ENCODE peak calls at places on chromosome 2, in six cellular contexts. One of them, this sample, is unnamed.

GRCh38 chr2:120894936-120895335 is 159.3 kb downstream of the GLI2 start:
- DNase-seq in adrenal gland: no peak
- DNase-seq in BJ: no peak
- DNase-seq in fibroblast of mammary gland: no peak
- DNase-seq in MM.1S: no peak
- DNase-seq in cardiac fibroblast: no peak
- DNase-seq in this sample: peak; percentile 34

GRCh38 chr2:86704482-86704971 is 15.6 kb upstream of the RMND5A start:
- DNase-seq in adrenal gland: peak; percentile 16
- DNase-seq in BJ: peak; percentile 39
- DNase-seq in fibroblast of mammary gland: peak; percentile 67
- DNase-seq in MM.1S: no peak
- DNase-seq in cardiac fibroblast: peak; percentile 81
- DNase-seq in this sample: no peak

GRCh38 chr2:40219141-40219540 is 232.7 kb downstream of the SLC8A1 start:
- DNase-seq in adrenal gland: no peak
- DNase-seq in BJ: no peak
- DNase-seq in fibroblast of mammary gland: peak; percentile 30
- DNase-seq in MM.1S: no peak
- DNase-seq in cardiac fibroblast: peak; percentile 33
- DNase-seq in this sample: no peak

GRCh38 chr2:132496566-132496965 is 80.0 kb downstream of the GPR39 start:
- DNase-seq in adrenal gland: no peak
- DNase-seq in BJ: no peak
- DNase-seq in fibroblast of mammary gland: no peak
- DNase-seq in MM.1S: no peak
- DNase-seq in cardiac fibroblast: no peak
- DNase-seq in this sample: no peak

GRCh38 chr2:190490502-190490901 is 44.0 kb downstream of the NEMP2 start:
- DNase-seq in adrenal gland: no peak
- DNase-seq in BJ: no peak
- DNase-seq in fibroblast of mammary gland: no peak
- DNase-seq in MM.1S: no peak
- DNase-seq in cardiac fibroblast: no peak
- DNase-seq in this sample: no peak

GRCh38 chr2:26561918-26562810 is 79.0 kb downstream of the CIB4 start:
- DNase-seq in adrenal gland: peak; percentile 46
- DNase-seq in BJ: no peak
- DNase-seq in fibroblast of mammary gland: peak; percentile 5
- DNase-seq in MM.1S: no peak
- DNase-seq in cardiac fibroblast: peak; percentile 52
- DNase-seq in this sample: no peak

GRCh38 chr2:75709297-75709696 is 1.4 kb downstream of the GCFC2 start:
- DNase-seq in adrenal gland: no peak
- DNase-seq in BJ: no peak
- DNase-seq in fibroblast of mammary gland: peak; percentile 18
- DNase-seq in MM.1S: peak; percentile 6
- DNase-seq in cardiac fibroblast: no peak
- DNase-seq in this sample: no peak

GRCh38 chr2:203225423-203226039 is 13.3 kb upstream of the CYP20A1 start:
- DNase-seq in adrenal gland: no peak
- DNase-seq in BJ: no peak
- DNase-seq in fibroblast of mammary gland: peak; percentile 21
- DNase-seq in MM.1S: peak; percentile 29
- DNase-seq in cardiac fibroblast: peak; percentile 34
- DNase-seq in this sample: no peak

GRCh38 chr2:223735035-223735640 is 102.2 kb downstream of the AP1S3 start:
- DNase-seq in adrenal gland: no peak
- DNase-seq in BJ: no peak
- DNase-seq in fibroblast of mammary gland: peak; percentile 23
- DNase-seq in MM.1S: no peak
- DNase-seq in cardiac fibroblast: peak; percentile 82
- DNase-seq in this sample: no peak

GRCh38 chr2:216029416-216030129 is 16.2 kb upstream of the MREG start:
- DNase-seq in adrenal gland: no peak
- DNase-seq in BJ: no peak
- DNase-seq in fibroblast of mammary gland: peak; percentile 55
- DNase-seq in MM.1S: no peak
- DNase-seq in cardiac fibroblast: no peak
- DNase-seq in this sample: no peak

GRCh38 chr2:12661472-12661871 is 55.3 kb upstream of the TRIB2 start:
- DNase-seq in adrenal gland: no peak
- DNase-seq in BJ: no peak
- DNase-seq in fibroblast of mammary gland: no peak
- DNase-seq in MM.1S: no peak
- DNase-seq in cardiac fibroblast: no peak
- DNase-seq in this sample: no peak

GRCh38 chr2:38268001-38268400 is 109.1 kb downstream of the ATL2 start:
- DNase-seq in adrenal gland: no peak
- DNase-seq in BJ: no peak
- DNase-seq in fibroblast of mammary gland: no peak
- DNase-seq in MM.1S: no peak
- DNase-seq in cardiac fibroblast: no peak
- DNase-seq in this sample: no peak

GRCh38 chr2:203586696-203587095 is 51.6 kb upstream of the RAPH1 start:
- DNase-seq in adrenal gland: no peak
- DNase-seq in BJ: no peak
- DNase-seq in fibroblast of mammary gland: no peak
- DNase-seq in MM.1S: no peak
- DNase-seq in cardiac fibroblast: no peak
- DNase-seq in this sample: no peak

GRCh38 chr2:154195644-154196221 is 324.0 kb downstream of the GALNT13 start:
- DNase-seq in adrenal gland: no peak
- DNase-seq in BJ: no peak
- DNase-seq in fibroblast of mammary gland: peak; percentile 52
- DNase-seq in MM.1S: no peak
- DNase-seq in cardiac fibroblast: no peak
- DNase-seq in this sample: no peak

GRCh38 chr2:202108345-202108744 is 35.3 kb downstream of the KIAA2012 start:
- DNase-seq in adrenal gland: no peak
- DNase-seq in BJ: no peak
- DNase-seq in fibroblast of mammary gland: no peak
- DNase-seq in MM.1S: no peak
- DNase-seq in cardiac fibroblast: no peak
- DNase-seq in this sample: no peak

GRCh38 chr2:193088026-193088425 is 893.3 kb upstream of the TMEFF2 start:
- DNase-seq in adrenal gland: no peak
- DNase-seq in BJ: no peak
- DNase-seq in fibroblast of mammary gland: no peak
- DNase-seq in MM.1S: peak; percentile 18
- DNase-seq in cardiac fibroblast: no peak
- DNase-seq in this sample: no peak

GRCh38 chr2:60297296-60298010 is 256.0 kb downstream of the BCL11A start:
- DNase-seq in adrenal gland: no peak
- DNase-seq in BJ: no peak
- DNase-seq in fibroblast of mammary gland: no peak
- DNase-seq in MM.1S: no peak
- DNase-seq in cardiac fibroblast: no peak
- DNase-seq in this sample: no peak

GRCh38 chr2:70552501-70553333 is 909 bp downstream of the TGFA start:
- DNase-seq in adrenal gland: no peak
- DNase-seq in BJ: no peak
- DNase-seq in fibroblast of mammary gland: no peak
- DNase-seq in MM.1S: peak; percentile 24
- DNase-seq in cardiac fibroblast: no peak
- DNase-seq in this sample: no peak

GRCh38 chr2:61353909-61354308 is 117.0 kb downstream of the USP34 start:
- DNase-seq in adrenal gland: no peak
- DNase-seq in BJ: no peak
- DNase-seq in fibroblast of mammary gland: no peak
- DNase-seq in MM.1S: no peak
- DNase-seq in cardiac fibroblast: no peak
- DNase-seq in this sample: no peak

GRCh38 chr2:11807156-11808015 is 61.0 kb downstream of the LPIN1 start:
- DNase-seq in adrenal gland: peak; percentile 58
- DNase-seq in BJ: no peak
- DNase-seq in fibroblast of mammary gland: no peak
- DNase-seq in MM.1S: no peak
- DNase-seq in cardiac fibroblast: no peak
- DNase-seq in this sample: no peak

GRCh38 chr2:183070942-183071844 is 7.4 kb upstream of the DUSP19 start:
- DNase-seq in adrenal gland: peak; percentile 57
- DNase-seq in BJ: no peak
- DNase-seq in fibroblast of mammary gland: peak; percentile 43
- DNase-seq in MM.1S: no peak
- DNase-seq in cardiac fibroblast: peak; percentile 64
- DNase-seq in this sample: peak; percentile 90

GRCh38 chr2:217858519-217859466 is 144.0 kb downstream of the TNS1 start:
- DNase-seq in adrenal gland: peak; percentile 96
- DNase-seq in BJ: peak; percentile 85
- DNase-seq in fibroblast of mammary gland: peak; percentile 95
- DNase-seq in MM.1S: no peak
- DNase-seq in cardiac fibroblast: peak; percentile 98
- DNase-seq in this sample: no peak

GRCh38 chr2:135132314-135132713 is 80.2 kb downstream of the RAB3GAP1 start:
- DNase-seq in adrenal gland: no peak
- DNase-seq in BJ: peak; percentile 24
- DNase-seq in fibroblast of mammary gland: peak; percentile 54
- DNase-seq in MM.1S: no peak
- DNase-seq in cardiac fibroblast: no peak
- DNase-seq in this sample: no peak

GRCh38 chr2:43192039-43192438 is 34.4 kb downstream of the ZFP36L2 start:
- DNase-seq in adrenal gland: no peak
- DNase-seq in BJ: no peak
- DNase-seq in fibroblast of mammary gland: no peak
- DNase-seq in MM.1S: peak; percentile 16
- DNase-seq in cardiac fibroblast: no peak
- DNase-seq in this sample: no peak
- TF ChIP-seq CTCF in adrenal gland: no peak
- TF ChIP-seq CTCF in BJ: peak; percentile 18
- TF ChIP-seq CTCF in fibroblast of mammary gland: peak; percentile 43
- TF ChIP-seq CTCF in MM.1S: peak; percentile 41
- TF ChIP-seq CTCF in cardiac fibroblast: peak; percentile 35
- TF ChIP-seq CTCF in this sample: peak; percentile 57

DNA sequence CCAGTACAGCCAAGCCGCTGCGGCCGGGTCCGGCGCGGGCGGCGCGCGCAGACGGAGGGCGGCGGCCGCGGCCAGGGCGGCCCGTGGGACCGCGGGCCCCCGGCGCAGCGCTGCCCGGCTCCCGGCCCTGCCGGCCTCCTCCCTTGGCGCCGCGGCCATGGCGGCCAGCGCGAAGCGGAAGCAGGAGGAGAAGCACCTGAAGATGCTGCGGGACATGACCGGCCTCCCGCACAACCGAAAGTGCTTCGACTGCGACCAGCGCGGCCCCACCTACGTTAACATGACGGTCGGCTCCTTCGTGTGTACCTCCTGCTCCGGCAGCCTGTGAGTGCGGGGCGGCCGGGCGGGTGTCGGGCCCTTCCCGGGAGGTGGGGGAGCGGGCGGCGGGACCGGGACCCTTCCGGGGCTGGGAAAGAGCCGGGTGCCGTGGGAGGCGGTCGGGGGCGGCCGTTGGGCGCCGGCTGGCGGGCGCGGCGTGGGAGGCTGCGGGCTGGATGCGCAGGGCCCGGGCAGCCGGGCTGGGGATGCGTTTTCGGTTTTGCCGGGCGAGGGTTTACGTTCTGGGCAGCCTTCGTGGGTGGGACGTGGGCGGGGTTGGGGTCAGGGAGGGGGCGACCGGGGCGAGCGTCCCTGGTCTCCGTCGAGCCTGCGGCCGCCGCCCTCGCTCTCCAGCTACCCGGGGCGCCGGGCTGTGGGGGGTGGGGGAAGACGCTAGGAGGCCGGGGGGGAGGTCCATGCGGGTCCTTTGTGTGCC is 486 bp downstream of the AGFG1 start:
- DNase-seq in adrenal gland: peak; percentile 56
- DNase-seq in BJ: no peak
- DNase-seq in fibroblast of mammary gland: no peak
- DNase-seq in MM.1S: peak; percentile 44
- DNase-seq in cardiac fibroblast: no peak
- DNase-seq in this sample: no peak
- TF ChIP-seq CTCF in adrenal gland: no peak
- TF ChIP-seq CTCF in BJ: no peak
- TF ChIP-seq CTCF in fibroblast of mammary gland: no peak
- TF ChIP-seq CTCF in MM.1S: no peak
- TF ChIP-seq CTCF in cardiac fibroblast: no peak
- TF ChIP-seq CTCF in this sample: no peak

GRCh38 chr2:95052301-95052700 is 26.8 kb downstream of the MAL start:
- DNase-seq in adrenal gland: no peak
- DNase-seq in BJ: no peak
- DNase-seq in fibroblast of mammary gland: no peak
- DNase-seq in MM.1S: no peak
- DNase-seq in cardiac fibroblast: no peak
- DNase-seq in this sample: peak; percentile 21

GRCh38 chr2:95052804-95053535 is 27.5 kb downstream of the MAL start:
- DNase-seq in adrenal gland: no peak
- DNase-seq in BJ: no peak
- DNase-seq in fibroblast of mammary gland: no peak
- DNase-seq in MM.1S: no peak
- DNase-seq in cardiac fibroblast: no peak
- DNase-seq in this sample: peak; percentile 34

GRCh38 chr2:95054016-95054415 is 28.5 kb downstream of the MAL start:
- DNase-seq in adrenal gland: no peak
- DNase-seq in BJ: no peak
- DNase-seq in fibroblast of mammary gland: no peak
- DNase-seq in MM.1S: no peak
- DNase-seq in cardiac fibroblast: no peak
- DNase-seq in this sample: peak; percentile 61

GRCh38 chr2:95051636-95052035 is 26.1 kb downstream of the MAL start:
- DNase-seq in adrenal gland: no peak
- DNase-seq in BJ: no peak
- DNase-seq in fibroblast of mammary gland: no peak
- DNase-seq in MM.1S: no peak
- DNase-seq in cardiac fibroblast: no peak
- DNase-seq in this sample: peak; percentile 55

DNA sequence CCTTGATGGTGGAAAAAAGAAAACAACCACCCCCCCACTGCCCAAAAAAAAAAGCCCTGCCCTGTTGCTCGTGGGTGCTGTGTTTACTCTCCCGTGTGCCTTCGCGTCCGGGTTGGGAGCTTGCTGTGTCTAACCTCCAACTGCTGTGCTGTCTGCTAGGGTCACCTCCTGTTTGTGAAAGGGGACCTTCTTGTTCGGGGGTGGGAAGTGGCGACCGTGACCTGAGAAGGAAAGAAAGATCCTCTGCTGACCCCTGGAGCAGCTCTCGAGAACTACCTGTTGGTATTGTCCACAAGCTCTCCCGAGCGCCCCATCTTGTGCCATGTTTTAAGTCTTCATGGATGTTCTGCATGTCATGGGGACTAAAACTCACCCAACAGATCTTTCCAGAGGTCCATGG is 28.0 kb downstream of the MAL start:
- DNase-seq in adrenal gland: no peak
- DNase-seq in BJ: no peak
- DNase-seq in fibroblast of mammary gland: no peak
- DNase-seq in MM.1S: no peak
- DNase-seq in cardiac fibroblast: no peak
- DNase-seq in this sample: peak; percentile 59
- TF ChIP-seq CTCF in adrenal gland: no peak
- TF ChIP-seq CTCF in BJ: no peak
- TF ChIP-seq CTCF in fibroblast of mammary gland: no peak
- TF ChIP-seq CTCF in MM.1S: peak; percentile 37
- TF ChIP-seq CTCF in cardiac fibroblast: no peak
- TF ChIP-seq CTCF in this sample: no peak

DNA sequence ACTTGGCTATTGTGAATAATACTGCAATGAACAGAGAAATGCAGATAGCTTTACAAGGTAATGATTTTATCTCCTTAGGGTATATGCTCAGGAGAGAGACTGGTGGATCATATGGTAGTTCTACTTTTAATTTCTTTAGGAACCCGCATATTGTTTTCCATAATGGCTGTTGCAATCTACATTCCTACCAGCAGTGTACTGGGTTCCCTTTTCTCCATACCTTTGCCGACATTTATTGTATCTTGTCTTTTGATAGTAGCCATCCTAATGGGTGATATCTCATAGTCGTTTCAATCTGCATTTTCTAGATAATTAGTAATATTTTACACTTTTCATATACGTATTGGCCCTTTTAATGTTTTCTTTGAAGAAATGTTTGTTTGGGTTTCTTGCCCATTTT is 702.9 kb upstream of the ACVR2A start:
- DNase-seq in adrenal gland: no peak
- DNase-seq in BJ: no peak
- DNase-seq in fibroblast of mammary gland: no peak
- DNase-seq in MM.1S: no peak
- DNase-seq in cardiac fibroblast: no peak
- DNase-seq in this sample: no peak
- TF ChIP-seq CTCF in adrenal gland: no peak
- TF ChIP-seq CTCF in BJ: no peak
- TF ChIP-seq CTCF in fibroblast of mammary gland: peak; percentile 23
- TF ChIP-seq CTCF in MM.1S: no peak
- TF ChIP-seq CTCF in cardiac fibroblast: no peak
- TF ChIP-seq CTCF in this sample: peak; percentile 39

This sample was measured in chondrocyte.